ENCODE peak calls at places on chromosomes 12 and 14, in ten cellular contexts. A is HCT116, V is Peyer's patch, X is IMR-90, S is right lobe of liver, T is sigmoid colon, K is body of pancreas, M is A549, G is gastrocnemius medialis, Y is thyroid gland. B is an unnamed sample.

GRCh38 chr14:23411563-23412525 is 3.8 kb upstream of the MYH6 start:
- DNase-seq in X (no peak), G (no peak), K (no peak), T (no peak), S (no peak), A (no peak), Y (no peak), V (no peak), M (no peak), B (no peak)

GRCh38 chr14:54600685-54601084 is 33.8 kb downstream of the SAMD4A start:
- DNase-seq in K (no peak), Y (no peak), A (no peak), M (no peak), X (peak), V (no peak), S (no peak), T (no peak), G (no peak), B (no peak)

GRCh38 chr14:77426396-77426795 is 3.1 kb upstream of the NOXRED1 start:
- DNase-seq in G (no peak), Y (no peak), S (no peak), V (no peak), K (no peak), A (no peak), M (no peak), X (no peak), T (no peak), B (no peak)

GRCh38 chr14:105207460-105207901 is 26.4 kb upstream of the NUDT14 start:
- DNase-seq in K (no peak), M (peak), A (no peak), V (no peak), G (no peak), Y (no peak), S (no peak), T (no peak), X (no peak), B (no peak)

GRCh38 chr12:18700254-18700653 is 37.6 kb downstream of the PLCZ1 start:
- DNase-seq in T (no peak), X (peak), M (no peak), V (no peak), K (no peak), G (no peak), S (no peak), A (no peak), Y (no peak), B (peak)

GRCh38 chr14:104166698-104167097 is 28.3 kb downstream of the KIF26A start:
- DNase-seq in Y (no peak), X (no peak), A (no peak), M (no peak), G (no peak), K (no peak), S (no peak), V (no peak), T (no peak), B (no peak)

GRCh38 chr14:101950100-101950499 is 14.3 kb upstream of the DYNC1H1 start:
- DNase-seq in A (no peak), S (no peak), G (no peak), T (peak), V (no peak), M (no peak), X (no peak), K (no peak), Y (no peak), B (no peak)

GRCh38 chr14:35258420-35258819 is 33.8 kb upstream of the PSMA6 start:
- DNase-seq in Y (no peak), V (no peak), X (no peak), A (no peak), T (no peak), G (no peak), K (no peak), M (no peak), S (no peak), B (no peak)

GRCh38 chr12:40351976-40352375 is 127.2 kb downstream of the LRRK2 start:
- DNase-seq in V (no peak), Y (no peak), A (no peak), K (no peak), M (no peak), T (no peak), X (peak), S (no peak), G (no peak), B (no peak)

GRCh38 chr14:101248056-101248725 is 313.1 kb upstream of the DIO3 start:
- DNase-seq in G (no peak), K (peak), M (no peak), A (no peak), T (no peak), X (no peak), S (no peak), V (no peak), Y (no peak), B (no peak)

GRCh38 chr12:47905313-47905730 is 528 bp upstream of the VDR start:
- DNase-seq in T (peak), G (no peak), A (no peak), X (no peak), K (peak), V (peak), M (no peak), Y (peak), S (peak), B (no peak)

GRCh38 chr12:86597431-86597830 is 341.2 kb upstream of the MGAT4C start:
- DNase-seq in T (no peak), K (no peak), S (no peak), G (no peak), X (no peak), A (no peak), M (no peak), Y (no peak), V (no peak), B (no peak)

GRCh38 chr12:47268501-47269459 is 189.0 kb upstream of the AMIGO2 start:
- DNase-seq in G (no peak), X (peak), T (no peak), M (no peak), A (no peak), Y (no peak), S (no peak), K (no peak), V (peak), B (no peak)

GRCh38 chr12:64086946-64087345 is 135.2 kb downstream of the KICS2 start:
- DNase-seq in G (no peak), A (no peak), Y (no peak), X (peak), V (no peak), K (no peak), S (no peak), T (no peak), M (no peak), B (no peak)

GRCh38 chr14:77885363-77885762 is 85.5 kb downstream of the ADCK1 start:
- DNase-seq in A (no peak), S (no peak), K (no peak), V (no peak), T (no peak), Y (no peak), X (no peak), G (no peak), M (no peak), B (no peak)

GRCh38 chr14:76376878-76377523 is 1.1 kb downstream of the ESRRB start:
- DNase-seq in T (no peak), X (no peak), V (no peak), M (no peak), K (no peak), A (no peak), S (no peak), G (no peak), Y (no peak), B (no peak)

GRCh38 chr12:52149182-52149641 is 42.6 kb downstream of the KRT80 start:
- DNase-seq in X (no peak), S (peak), K (no peak), G (no peak), A (no peak), Y (peak), V (no peak), T (peak), M (no peak), B (no peak)

GRCh38 chr12:47981496-47982260 is 18.3 kb downstream of the TMEM106C start:
- DNase-seq in X (no peak), V (no peak), M (no peak), S (peak), G (no peak), A (no peak), Y (peak), K (no peak), T (no peak), B (no peak)

GRCh38 chr12:2356601-2357125 is 303.9 kb downstream of the CACNA1C start:
- DNase-seq in A (no peak), X (no peak), V (no peak), Y (no peak), M (no peak), G (no peak), T (no peak), S (no peak), K (no peak), B (no peak)

GRCh38 chr12:132492951-132493350 is 3.0 kb downstream of the FBRSL1 start:
- DNase-seq in G (no peak), Y (no peak), V (no peak), T (no peak), A (no peak), M (no peak), X (no peak), S (no peak), K (no peak), B (no peak)

GRCh38 chr14:74211945-74212580 is 27.2 kb upstream of the VSX2 start:
- DNase-seq in T (no peak), Y (no peak), V (no peak), S (no peak), M (no peak), G (no peak), K (no peak), A (no peak), X (no peak), B (no peak)

GRCh38 chr12:110371408-110372055 is 32.0 kb downstream of the ANAPC7 start:
- DNase-seq in K (no peak), A (no peak), S (no peak), Y (peak), G (no peak), M (no peak), T (no peak), V (peak), X (no peak), B (peak)

GRCh38 chr14:54189358-54190354 is 207.2 kb upstream of the CDKN3 start:
- DNase-seq in A (peak), T (no peak), X (peak), Y (no peak), V (no peak), S (no peak), K (no peak), G (no peak), M (peak), B (no peak)

GRCh38 chr12:3661028-3661427 is 91.9 kb downstream of the CRACR2A start:
- DNase-seq in K (peak), G (no peak), A (peak), T (no peak), S (no peak), M (no peak), X (no peak), V (no peak), Y (no peak), B (no peak)

GRCh38 chr12:103801709-103802585 is 39.1 kb downstream of the NT5DC3 start:
- DNase-seq in S (no peak), X (peak), T (peak), M (peak), K (no peak), V (no peak), A (peak), Y (no peak), G (peak), B (peak)

GRCh38 chr12:97502600-97502999 is 40.0 kb downstream of the RMST start:
- DNase-seq in T (no peak), X (no peak), K (no peak), G (no peak), V (no peak), S (no peak), M (no peak), Y (no peak), A (no peak), B (no peak)

GRCh38 chr12:51910168-51910567 is 2.9 kb downstream of the ACVRL1 start:
- DNase-seq in Y (no peak), K (no peak), V (no peak), G (no peak), S (peak), A (no peak), T (peak), M (no peak), X (no peak), B (no peak)

GRCh38 chr14:67268456-67269115 is 27.4 kb downstream of the PALS1 start:
- DNase-seq in G (no peak), A (no peak), T (no peak), K (no peak), V (no peak), Y (no peak), X (peak), M (no peak), S (no peak), B (no peak)

GRCh38 chr12:51672334-51672733 is 81.3 kb downstream of the SCN8A start:
- DNase-seq in Y (no peak), X (peak), G (no peak), A (no peak), S (no peak), V (no peak), K (no peak), T (no peak), M (no peak), B (no peak)

GRCh38 chr12:24044973-24045703 is 95.7 kb upstream of the SOX5 start:
- DNase-seq in T (no peak), M (no peak), Y (no peak), G (no peak), A (no peak), S (peak), X (no peak), K (peak), V (no peak), B (no peak)

GRCh38 chr12:40632171-40632570 is 60.1 kb upstream of the CNTN1 start:
- DNase-seq in M (no peak), X (no peak), V (no peak), G (no peak), S (no peak), K (no peak), A (no peak), T (no peak), Y (no peak), B (no peak)

GRCh38 chr12:115840159-115840558 is 437.3 kb downstream of the MED13L start:
- DNase-seq in V (no peak), Y (no peak), X (no peak), T (no peak), G (no peak), M (peak), A (no peak), S (no peak), K (no peak), B (no peak)

DNA sequence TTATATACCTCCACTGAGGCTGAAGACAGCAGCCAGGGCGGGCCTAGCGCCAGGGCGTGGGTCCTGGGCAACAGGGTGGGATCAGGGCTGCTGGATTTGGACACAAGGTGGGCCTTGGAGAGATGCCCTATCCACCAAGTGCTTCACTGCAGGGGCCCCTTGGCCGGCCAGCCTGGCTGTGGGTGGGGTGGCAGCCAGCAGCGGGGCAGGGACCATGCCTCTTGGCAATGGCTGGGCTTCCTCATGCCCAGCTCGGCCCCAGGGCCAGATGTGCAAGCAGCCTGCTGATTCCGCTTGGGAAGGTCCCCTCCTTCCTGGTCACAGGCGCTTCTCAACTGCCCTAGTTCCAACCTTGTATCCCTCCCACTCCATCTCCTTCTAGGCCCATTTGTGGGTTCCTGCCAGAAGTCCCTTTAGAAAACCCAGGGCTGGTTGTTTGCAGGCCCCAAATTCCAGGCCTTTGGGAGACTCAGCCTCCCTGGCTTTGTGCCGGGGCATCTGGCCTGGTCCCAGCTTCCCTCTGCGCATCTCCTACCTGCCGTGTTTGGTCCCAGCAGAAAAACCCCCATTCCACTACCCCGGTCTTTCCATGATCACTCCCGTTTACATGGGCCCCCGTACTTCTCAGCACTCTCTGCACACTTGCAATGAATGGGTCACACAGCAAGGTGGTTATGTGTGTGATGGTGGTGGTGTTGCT is 15.1 kb downstream of the KMT5A start:
- DNase-seq in S (no peak), K (no peak), X (no peak), A (no peak), V (no peak), T (peak), G (no peak), M (no peak), Y (no peak), B (peak)
- TF ChIP-seq POLR2A in S (no peak), K (no peak), X (no peak), A (no peak), V (no peak), T (no peak), G (no peak), M (no peak), Y (no peak), B (no peak)

DNA sequence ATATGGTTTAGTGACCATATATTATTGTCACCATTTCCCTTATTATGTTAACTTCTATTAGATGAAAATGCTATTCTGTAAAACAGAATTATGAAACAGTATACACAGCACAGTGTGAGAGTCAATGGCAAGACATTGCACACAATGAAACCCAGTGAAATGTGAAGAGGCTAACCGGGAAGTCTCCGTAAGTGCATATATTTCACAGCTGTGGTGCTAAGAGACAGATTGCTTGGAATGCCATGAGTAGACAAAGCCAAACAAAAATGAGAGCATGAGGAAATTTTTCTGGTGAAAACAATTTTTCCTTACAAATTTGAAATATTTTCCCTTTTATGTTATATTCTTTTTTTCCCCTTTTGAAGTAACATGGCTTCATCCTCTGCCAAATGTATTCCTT is 49.4 kb downstream of the DYRK2 start:
- DNase-seq in K (no peak), T (no peak), S (no peak), Y (no peak), V (no peak), M (no peak), X (no peak), G (no peak), A (no peak), B (no peak)
- H3K27ac ChIP-seq in K (no peak), T (no peak), S (no peak), Y (no peak), V (no peak), M (no peak), X (no peak), G (no peak), A (no peak), B (no peak)

GRCh38 chr12:96361074-96361473 is 39.2 kb downstream of the CDK17 start:
- DNase-seq in A (no peak), Y (no peak), M (no peak), G (no peak), K (no peak), S (no peak), T (no peak), V (no peak), X (no peak), B (no peak)
- TF ChIP-seq POLR2A in A (no peak), Y (no peak), M (no peak), G (no peak), K (no peak), S (no peak), T (no peak), V (no peak), X (no peak), B (no peak)

DNA sequence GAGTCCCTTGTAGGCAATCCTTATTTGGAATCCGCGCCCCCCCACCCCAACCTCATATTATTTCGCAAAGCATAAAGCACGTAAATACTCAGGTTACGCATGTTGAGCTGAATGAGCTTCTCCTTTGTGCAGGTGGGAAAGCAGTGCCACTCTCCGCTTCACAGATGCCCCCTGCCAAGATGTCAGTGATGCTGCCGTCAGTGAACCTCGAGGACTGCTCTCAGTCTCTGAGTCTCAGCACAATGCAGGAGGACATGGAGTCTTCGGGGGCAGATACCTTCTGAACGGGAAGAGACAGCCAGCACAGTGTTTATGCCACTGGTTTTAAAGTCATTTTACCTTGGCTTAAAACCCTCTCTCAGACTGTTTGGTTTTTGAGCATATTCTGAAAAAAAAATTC is 90.1 kb upstream of the DACT1 start:
- DNase-seq in X (no peak), A (no peak), T (no peak), G (no peak), S (no peak), M (no peak), V (no peak), Y (no peak), K (no peak), B (no peak)
- H3K27ac ChIP-seq in X (no peak), A (no peak), T (no peak), G (no peak), S (no peak), M (no peak), V (no peak), Y (no peak), K (no peak), B (no peak)

DNA sequence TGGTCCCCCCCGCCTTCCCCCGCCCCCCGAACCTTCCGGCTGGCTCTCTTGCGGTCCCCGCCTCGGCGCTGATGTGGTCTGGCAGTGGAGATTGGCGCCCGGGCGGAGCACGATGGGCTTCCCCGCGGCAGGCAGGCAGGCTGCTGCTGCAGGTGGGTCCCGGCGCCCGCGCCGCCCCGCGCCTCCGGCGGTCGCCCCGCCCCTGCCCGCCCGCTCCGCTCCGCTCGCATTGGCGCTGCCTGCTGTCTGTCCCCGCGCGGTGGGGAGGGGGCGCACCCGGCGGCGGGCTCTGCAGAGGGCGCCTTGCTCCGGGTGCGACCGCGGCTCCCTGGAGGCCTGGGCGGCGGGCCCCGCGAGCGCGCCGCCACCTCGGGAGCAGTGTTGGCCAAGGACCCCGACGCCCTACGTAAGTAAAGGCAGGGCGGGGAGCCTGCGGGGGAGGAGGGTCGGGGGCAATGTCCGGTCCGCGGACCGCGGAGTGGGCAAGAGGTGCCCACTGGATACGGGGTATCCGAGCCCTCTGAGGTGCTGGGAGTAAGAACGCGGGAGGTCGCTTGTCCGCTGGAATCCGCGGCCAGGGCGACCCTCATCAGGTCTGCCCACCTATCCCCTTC is at the start of gene AKAP5:
- DNase-seq in S (peak), M (peak), K (peak), Y (peak), X (peak), T (no peak), V (peak), A (no peak), G (peak), B (peak)
- TF ChIP-seq POLR2A in S (no peak), M (no peak), K (no peak), Y (peak), X (no peak), T (no peak), V (no peak), A (no peak), G (no peak), B (no peak)

DNA sequence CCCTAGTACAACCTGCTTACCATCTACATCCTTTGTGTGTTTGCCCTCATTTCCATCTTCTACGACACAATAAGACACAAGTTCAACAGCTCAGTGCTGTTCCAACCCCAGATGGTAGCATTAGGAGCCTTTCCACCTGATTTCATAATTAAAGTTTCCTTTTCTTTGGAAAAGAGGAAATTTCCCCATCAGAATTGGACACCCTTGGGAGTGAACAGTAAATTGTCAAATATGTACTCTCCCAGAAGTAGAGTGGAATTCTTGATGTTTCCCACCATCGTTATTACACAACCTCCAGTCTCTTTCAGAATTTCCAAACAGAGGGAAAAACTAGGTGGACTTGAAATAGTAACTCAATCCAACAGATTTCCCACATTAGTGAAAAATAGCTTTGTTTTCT is 337.6 kb upstream of the OR4E1 start:
- DNase-seq in V (no peak), X (no peak), K (no peak), Y (no peak), S (no peak), M (no peak), A (no peak), G (no peak), T (no peak), B (no peak)
- H3K27ac ChIP-seq in V (no peak), X (no peak), K (no peak), Y (no peak), S (no peak), M (no peak), A (no peak), G (no peak), T (peak), B (no peak)